ENCODE peak calls at places on chromosomes 16 and 17, in nine cellular contexts. T, V, C, F, X, D, S, N and O are unnamed samples.
A peak's percentile ranks its signal among the peaks of the same experiment; 100 is the strongest.

GRCh38 chr17:77427471-77427991 is 286.8 kb downstream of the SEC14L1 start:
- DNase-seq in N (peak; percentile 83), D (no peak), F (no peak), C (no peak), X (no peak), T (no peak), S (peak; percentile 33), V (peak; percentile 77), O (no peak)

GRCh38 chr17:2211661-2212327 is 91.8 kb downstream of the SMG6 start:
- DNase-seq in S (no peak), D (no peak), C (no peak), T (no peak), V (no peak), X (no peak), F (no peak), N (no peak), O (no peak)

GRCh38 chr16:2155091-2156024 is at the start of gene TRAF7:
- DNase-seq in F (peak; percentile 99), C (peak; percentile 100), D (peak; percentile 100), N (peak; percentile 100), X (peak; percentile 98), T (peak; percentile 100), V (peak; percentile 100), S (peak; percentile 100), O (peak; percentile 100)

GRCh38 chr17:82303944-82304808 is 13.2 kb downstream of the CD7 start:
- DNase-seq in X (no peak), T (no peak), N (no peak), V (peak; percentile 59), C (no peak), D (no peak), S (no peak), F (no peak), O (no peak)

GRCh38 chr16:66296591-66296990 is 69.9 kb upstream of the CDH5 start:
- DNase-seq in V (no peak), S (no peak), N (no peak), F (no peak), T (no peak), X (no peak), C (no peak), D (no peak), O (no peak)

GRCh38 chr16:70730944-70731343 is 45.1 kb upstream of the MTSS2 start:
- DNase-seq in C (no peak), D (no peak), N (no peak), F (no peak), T (no peak), S (no peak), X (no peak), V (no peak), O (no peak)

GRCh38 chr17:61208301-61209098 is 191.1 kb upstream of the TBX2 start:
- DNase-seq in T (no peak), S (no peak), X (no peak), C (no peak), N (peak; percentile 53), V (peak; percentile 34), D (no peak), F (no peak), O (peak; percentile 54)

GRCh38 chr17:29630630-29631193 is 8.0 kb upstream of the CORO6 start:
- DNase-seq in F (no peak), V (no peak), T (no peak), D (no peak), N (no peak), X (no peak), C (no peak), S (no peak), O (no peak)

GRCh38 chr17:2101448-2102257 is 46.8 kb downstream of the HIC1 start:
- DNase-seq in T (peak; percentile 96), D (peak; percentile 88), N (no peak), S (no peak), F (no peak), C (no peak), V (no peak), X (no peak), O (no peak)

GRCh38 chr17:55772086-55772485 is 21.2 kb downstream of the PCTP start:
- DNase-seq in V (no peak), F (no peak), T (no peak), C (no peak), S (no peak), X (no peak), D (no peak), N (no peak), O (no peak)
- TF ChIP-seq CTCF in V (no peak), F (no peak), T (no peak), C (peak; percentile 8), S (no peak), X (no peak), D (no peak), N (no peak), O (no peak)

GRCh38 chr17:9162275-9162985 is 141.1 kb downstream of the NTN1 start:
- DNase-seq in N (no peak), X (no peak), D (no peak), V (no peak), S (no peak), F (peak; percentile 32), T (no peak), C (no peak), O (no peak)
- TF ChIP-seq CTCF in N (no peak), X (peak; percentile 23), D (no peak), V (no peak), S (no peak), F (peak; percentile 26), T (peak; percentile 53), C (no peak), O (no peak)

GRCh38 chr17:564526-564925 is 150.1 kb downstream of the VPS53 start:
- DNase-seq in V (peak; percentile 15), S (no peak), D (no peak), T (no peak), F (no peak), C (no peak), X (no peak), N (no peak), O (no peak)

GRCh38 chr17:562174-562573 is 152.5 kb downstream of the VPS53 start:
- DNase-seq in C (no peak), D (no peak), T (no peak), X (peak; percentile 45), S (no peak), F (no peak), V (peak; percentile 66), N (peak; percentile 21), O (no peak)

GRCh38 chr17:561118-561517 is 153.5 kb downstream of the VPS53 start:
- DNase-seq in F (no peak), V (peak; percentile 49), D (peak; percentile 81), S (no peak), N (peak; percentile 76), C (no peak), T (no peak), X (no peak), O (no peak)

GRCh38 chr17:563646-564045 is 151.0 kb downstream of the VPS53 start:
- DNase-seq in V (no peak), N (no peak), S (no peak), C (no peak), D (no peak), X (no peak), F (no peak), T (no peak), O (no peak)

GRCh38 chr17:565506-565905 is 149.1 kb downstream of the VPS53 start:
- DNase-seq in C (no peak), F (no peak), V (no peak), X (peak; percentile 24), N (no peak), T (no peak), S (no peak), D (no peak), O (no peak)
- TF ChIP-seq CTCF in C (peak; percentile 20), F (peak; percentile 8), V (peak; percentile 19), X (no peak), N (peak; percentile 8), T (no peak), S (no peak), D (peak; percentile 29), O (no peak)

DNA sequence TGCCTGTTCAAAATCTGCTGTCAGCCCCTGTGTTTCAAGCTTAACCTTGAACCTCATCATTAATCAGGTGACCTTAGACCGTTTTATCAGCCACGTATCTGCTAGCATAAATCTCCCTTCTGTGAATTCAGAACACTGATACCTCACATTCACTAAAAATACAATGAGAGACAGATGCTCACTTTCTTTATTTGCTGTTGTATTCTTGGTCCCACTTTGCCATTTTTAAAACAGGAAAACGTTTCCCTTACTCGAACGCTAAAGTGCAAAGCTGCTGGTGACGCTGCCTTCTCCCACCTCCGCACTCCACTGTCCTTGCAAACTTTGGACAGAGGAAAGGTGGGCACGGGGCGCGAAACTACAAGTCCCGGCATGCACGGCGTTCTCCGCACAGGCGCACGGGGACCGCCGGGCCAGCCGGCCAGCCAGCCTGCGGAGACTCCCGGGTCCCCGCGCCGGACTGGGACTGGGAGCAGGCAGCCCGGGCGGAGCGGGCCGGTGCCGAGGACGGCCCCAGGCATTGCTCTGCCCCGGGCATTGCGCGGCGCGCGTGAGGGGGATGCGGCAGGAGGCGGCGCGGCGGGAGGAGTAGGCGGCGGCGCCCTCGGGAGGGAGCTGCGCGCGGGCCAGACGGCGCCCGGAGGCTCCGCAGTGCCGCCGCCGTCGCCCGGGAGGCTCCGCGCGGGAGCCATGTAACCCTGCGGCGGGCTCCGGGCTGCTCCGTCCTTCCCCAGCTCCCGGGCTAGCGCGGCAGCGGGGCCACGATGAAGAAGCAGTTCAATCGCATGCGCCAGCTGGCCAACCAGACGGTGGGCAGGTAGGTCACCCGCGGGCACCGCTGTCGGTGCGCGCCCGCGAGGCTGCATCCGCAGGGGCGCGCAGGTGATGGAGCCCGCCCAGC is at the start of gene ARHGAP44:
- DNase-seq in F (peak; percentile 64), C (no peak), V (peak; percentile 65), N (peak; percentile 57), S (no peak), D (peak; percentile 12), X (peak; percentile 78), T (peak; percentile 14), O (peak; percentile 11)
- TF ChIP-seq CTCF in F (no peak), C (no peak), V (no peak), N (no peak), S (no peak), D (no peak), X (no peak), T (no peak), O (no peak)

DNA sequence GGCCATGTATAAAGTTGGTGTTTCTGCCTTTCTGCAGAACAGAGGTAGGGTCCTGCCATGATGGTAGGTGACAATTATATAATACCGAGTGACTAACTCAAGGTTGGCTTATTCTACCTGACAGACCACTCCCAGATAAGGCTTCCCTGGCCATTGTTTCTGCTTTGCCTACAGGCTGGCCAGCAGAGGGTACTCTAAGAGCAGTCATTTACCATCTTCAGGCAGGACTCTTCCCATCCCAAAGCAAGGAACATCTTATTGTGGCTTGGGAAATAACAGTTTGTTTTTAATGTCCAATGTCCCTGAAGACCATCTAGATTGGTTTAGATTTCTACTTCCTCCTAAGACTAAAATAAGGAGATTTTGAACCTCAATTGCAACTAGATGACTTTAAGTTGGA is 74.1 kb downstream of the SNX11 start:
- DNase-seq in T (no peak), N (peak; percentile 29), S (no peak), D (no peak), F (peak; percentile 50), C (no peak), V (peak; percentile 36), X (peak; percentile 38), O (no peak)
- TF ChIP-seq CTCF in T (peak; percentile 84), N (peak; percentile 36), S (peak; percentile 57), D (peak; percentile 48), F (peak; percentile 69), C (peak; percentile 58), V (peak; percentile 46), X (no peak), O (peak; percentile 8)